ENCODE peak calls at places on chromosomes 7 and 10, in nine cellular contexts. W, T, N, Q, R, L, P, S and A are unnamed samples.

GRCh38 chr10:119342017-119342734 is 134.8 kb downstream of the GRK5 start:
- DNase-seq in W (no peak), T (no peak), N (no peak), Q (no peak), R (no peak), L (no peak), P (peak; percentile 86), S (no peak), A (peak; percentile 43)

GRCh38 chr7:148905093-148905666 is 21.1 kb upstream of the EZH2 start:
- DNase-seq in W (no peak), T (no peak), N (no peak), Q (peak; percentile 66), R (no peak), L (no peak), P (no peak), S (peak; percentile 27), A (no peak)

GRCh38 chr10:71708301-71708703 is 11.3 kb downstream of the C10orf105 start:
- DNase-seq in W (peak; percentile 48), T (peak; percentile 76), N (peak; percentile 74), Q (peak; percentile 88), R (peak; percentile 49), L (peak; percentile 90), P (peak; percentile 58), S (peak; percentile 92), A (peak; percentile 48)

GRCh38 chr10:132469197-132469942 is 68.2 kb upstream of the INPP5A start:
- DNase-seq in W (no peak), T (no peak), N (no peak), Q (no peak), R (peak; percentile 27), L (no peak), P (peak; percentile 46), S (no peak), A (no peak)

GRCh38 chr7:45681596-45682357 is 107.6 kb downstream of the ADCY1 start:
- DNase-seq in W (no peak), T (peak; percentile 19), N (no peak), Q (peak; percentile 20), R (no peak), L (no peak), P (no peak), S (peak; percentile 10), A (no peak)

GRCh38 chr10:114343623-114344306 is 60.5 kb downstream of the AFAP1L2 start:
- DNase-seq in W (no peak), T (no peak), N (no peak), Q (no peak), R (no peak), L (no peak), P (no peak), S (no peak), A (no peak)

GRCh38 chr7:47379629-47380324 is 202.1 kb downstream of the TNS3 start:
- DNase-seq in W (peak; percentile 77), T (no peak), N (peak; percentile 71), Q (peak; percentile 47), R (peak; percentile 51), L (peak; percentile 52), P (peak; percentile 85), S (peak; percentile 39), A (peak; percentile 49)

GRCh38 chr7:102473271-102473991 is 5.3 kb downstream of the POLR2J start:
- DNase-seq in W (no peak), T (no peak), N (no peak), Q (no peak), R (no peak), L (no peak), P (no peak), S (peak; percentile 4), A (no peak)

GRCh38 chr10:9081253-9081652 is 1026.8 kb downstream of the GATA3 start:
- DNase-seq in W (no peak), T (no peak), N (no peak), Q (no peak), R (no peak), L (no peak), P (no peak), S (no peak), A (no peak)

GRCh38 chr10:9076066-9076465 is 1021.6 kb downstream of the GATA3 start:
- DNase-seq in W (no peak), T (no peak), N (no peak), Q (no peak), R (no peak), L (no peak), P (no peak), S (no peak), A (no peak)

GRCh38 chr10:9075420-9075819 is 1020.9 kb downstream of the GATA3 start:
- DNase-seq in W (no peak), T (no peak), N (no peak), Q (no peak), R (no peak), L (peak; percentile 20), P (no peak), S (no peak), A (no peak)
- TF ChIP-seq CTCF in W (no peak), T (no peak), N (no peak), Q (no peak), R (no peak), L (peak; percentile 21), P (no peak), S (no peak), A (no peak)

GRCh38 chr7:80661729-80662128 is 23.3 kb downstream of the CD36 start:
- DNase-seq in W (peak; percentile 11), T (no peak), N (no peak), Q (no peak), R (no peak), L (no peak), P (no peak), S (peak; percentile 23), A (peak; percentile 14)
- TF ChIP-seq CTCF in W (peak; percentile 29), T (no peak), N (peak; percentile 22), Q (peak; percentile 63), R (no peak), L (peak; percentile 42), P (peak; percentile 31), S (peak; percentile 27), A (peak; percentile 13)

DNA sequence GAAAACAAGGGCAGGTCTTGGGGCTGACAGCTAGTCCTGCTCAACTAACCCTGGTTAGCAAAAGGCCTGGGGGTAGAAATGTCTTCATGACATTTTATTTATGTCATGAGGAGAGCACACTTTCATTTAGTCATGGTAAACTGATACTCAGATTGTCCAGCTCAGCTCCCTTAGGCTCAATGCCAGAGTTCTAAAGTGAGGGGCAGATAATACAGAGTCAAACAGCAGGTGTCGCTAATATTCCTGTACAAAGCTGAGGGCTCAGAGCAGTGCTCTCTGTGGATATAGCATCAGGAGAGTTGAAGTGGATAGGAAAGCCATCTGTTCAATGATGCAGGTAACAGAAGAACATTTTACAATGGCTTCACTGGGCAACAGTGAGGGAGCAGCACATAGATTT is 26.8 kb upstream of the CALCR start:
- DNase-seq in W (no peak), T (no peak), N (peak; percentile 31), Q (peak; percentile 24), R (no peak), L (no peak), P (no peak), S (no peak), A (no peak)
- TF ChIP-seq CTCF in W (no peak), T (no peak), N (no peak), Q (peak; percentile 33), R (no peak), L (no peak), P (no peak), S (no peak), A (no peak)

GRCh38 chr7:962401-963081 is 8.1 kb upstream of the ADAP1 start:
- DNase-seq in W (no peak), T (no peak), N (no peak), Q (no peak), R (no peak), L (peak; percentile 46), P (peak; percentile 8), S (no peak), A (no peak)

GRCh38 chr7:963236-964078 is 9.0 kb upstream of the ADAP1 start:
- DNase-seq in W (no peak), T (no peak), N (no peak), Q (no peak), R (no peak), L (peak; percentile 73), P (peak; percentile 13), S (no peak), A (no peak)

GRCh38 chr7:966291-967069 is 8.9 kb downstream of the COX19 start:
- DNase-seq in W (no peak), T (no peak), N (no peak), Q (no peak), R (no peak), L (no peak), P (no peak), S (no peak), A (no peak)

GRCh38 chr7:961546-962400 is 7.3 kb upstream of the ADAP1 start:
- DNase-seq in W (no peak), T (no peak), N (no peak), Q (no peak), R (no peak), L (peak; percentile 33), P (peak; percentile 3), S (no peak), A (no peak)

GRCh38 chr7:964401-965231 is 10.1 kb upstream of the ADAP1 start:
- DNase-seq in W (peak; percentile 69), T (no peak), N (peak; percentile 89), Q (peak; percentile 66), R (no peak), L (peak; percentile 89), P (peak; percentile 52), S (peak; percentile 20), A (no peak)
- TF ChIP-seq CTCF in W (peak; percentile 33), T (no peak), N (peak; percentile 40), Q (peak; percentile 58), R (no peak), L (peak; percentile 50), P (peak; percentile 21), S (no peak), A (peak; percentile 9)

GRCh38 chr7:142584765-142585164 is 164.5 kb upstream of the PRSS1 start:
- DNase-seq in W (peak; percentile 38), T (no peak), N (no peak), Q (no peak), R (no peak), L (no peak), P (no peak), S (no peak), A (peak; percentile 64)

GRCh38 chr7:142585425-142585824 is 163.8 kb upstream of the PRSS1 start:
- DNase-seq in W (no peak), T (no peak), N (no peak), Q (no peak), R (no peak), L (no peak), P (no peak), S (no peak), A (no peak)

GRCh38 chr7:142586611-142587010 is 162.7 kb upstream of the PRSS1 start:
- DNase-seq in W (no peak), T (no peak), N (no peak), Q (no peak), R (no peak), L (no peak), P (no peak), S (no peak), A (no peak)

GRCh38 chr7:142590077-142590476 is 159.2 kb upstream of the PRSS1 start:
- DNase-seq in W (no peak), T (no peak), N (no peak), Q (no peak), R (no peak), L (no peak), P (no peak), S (no peak), A (no peak)

GRCh38 chr7:142587578-142588191 is 161.6 kb upstream of the PRSS1 start:
- DNase-seq in W (peak; percentile 78), T (peak; percentile 59), N (peak; percentile 59), Q (peak; percentile 50), R (no peak), L (peak; percentile 31), P (no peak), S (no peak), A (peak; percentile 76)
- TF ChIP-seq CTCF in W (peak; percentile 93), T (peak; percentile 53), N (peak; percentile 95), Q (peak; percentile 85), R (no peak), L (peak; percentile 64), P (peak; percentile 29), S (no peak), A (peak; percentile 91)